ENCODE peak calls at places on chromosome 18, in five cellular contexts. One of them, this sample, is unnamed.

GRCh38 chr18:74353169-74353775 is 37.6 kb downstream of the C18orf63 start:
- DNase-seq in HCT116: peak
- DNase-seq in SK-N-SH: peak
- DNase-seq in stomach: peak
- DNase-seq in breast epithelium: peak
- DNase-seq in this sample: no peak

GRCh38 chr18:42706618-42707017 is 408.9 kb downstream of the RIT2 start:
- DNase-seq in HCT116: no peak
- DNase-seq in SK-N-SH: no peak
- DNase-seq in stomach: no peak
- DNase-seq in breast epithelium: peak
- DNase-seq in this sample: no peak

GRCh38 chr18:12307251-12307736 is 747 bp upstream of the TUBB6 start:
- DNase-seq in HCT116: no peak
- DNase-seq in SK-N-SH: peak
- DNase-seq in stomach: no peak
- DNase-seq in breast epithelium: peak
- DNase-seq in this sample: no peak

GRCh38 chr18:21897811-21898210 is 157.2 kb downstream of the MIB1 start:
- DNase-seq in HCT116: peak
- DNase-seq in SK-N-SH: peak
- DNase-seq in stomach: peak
- DNase-seq in breast epithelium: no peak
- DNase-seq in this sample: no peak

GRCh38 chr18:22149710-22150109 is 19.7 kb upstream of the GATA6 start:
- DNase-seq in HCT116: no peak
- DNase-seq in SK-N-SH: no peak
- DNase-seq in stomach: no peak
- DNase-seq in breast epithelium: no peak
- DNase-seq in this sample: no peak

GRCh38 chr18:22337878-22338277 is 79.8 kb downstream of the CTAGE1 start:
- DNase-seq in HCT116: no peak
- DNase-seq in SK-N-SH: no peak
- DNase-seq in stomach: no peak
- DNase-seq in breast epithelium: no peak
- DNase-seq in this sample: no peak

GRCh38 chr18:30175061-30175574 is 867.4 kb downstream of the DSC3 start:
- DNase-seq in HCT116: no peak
- DNase-seq in SK-N-SH: no peak
- DNase-seq in stomach: no peak
- DNase-seq in breast epithelium: no peak
- DNase-seq in this sample: no peak

GRCh38 chr18:46062781-46063180 is 9.3 kb downstream of the PSTPIP2 start:
- DNase-seq in HCT116: no peak
- DNase-seq in SK-N-SH: no peak
- DNase-seq in stomach: no peak
- DNase-seq in breast epithelium: peak
- DNase-seq in this sample: no peak

GRCh38 chr18:1037766-1038165 is 133.1 kb downstream of the ADCYAP1 start:
- DNase-seq in HCT116: no peak
- DNase-seq in SK-N-SH: no peak
- DNase-seq in stomach: no peak
- DNase-seq in breast epithelium: no peak
- DNase-seq in this sample: no peak
- H3K27ac ChIP-seq in HCT116: no peak
- H3K27ac ChIP-seq in SK-N-SH: no peak
- H3K27ac ChIP-seq in stomach: no peak
- H3K27ac ChIP-seq in breast epithelium: no peak
- H3K27ac ChIP-seq in this sample: no peak

DNA sequence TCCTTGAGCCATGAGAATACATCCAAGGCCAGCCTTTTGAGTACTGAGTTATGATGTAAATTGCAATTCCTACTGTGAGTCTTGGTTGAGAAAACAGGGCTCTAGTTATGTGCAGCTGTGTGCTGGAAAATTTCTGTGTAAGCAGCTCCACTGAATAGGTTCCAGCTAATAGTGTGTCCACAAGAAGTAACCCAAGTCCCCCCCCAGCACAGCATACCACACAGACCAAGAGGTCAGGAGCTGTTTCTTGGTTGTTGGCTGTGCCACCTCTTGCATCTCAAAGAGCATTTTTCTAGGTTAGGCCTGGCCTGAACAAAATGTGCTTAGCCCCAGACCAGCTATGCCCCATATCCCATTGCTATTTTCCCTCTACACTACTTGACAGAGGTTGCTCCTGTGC is 36.8 kb upstream of the APCDD1 start:
- DNase-seq in HCT116: no peak
- DNase-seq in SK-N-SH: no peak
- DNase-seq in stomach: no peak
- DNase-seq in breast epithelium: no peak
- DNase-seq in this sample: no peak
- TF ChIP-seq POLR2AphosphoS5 in HCT116: no peak
- TF ChIP-seq POLR2AphosphoS5 in SK-N-SH: no peak
- TF ChIP-seq POLR2AphosphoS5 in stomach: peak
- TF ChIP-seq POLR2AphosphoS5 in breast epithelium: no peak
- TF ChIP-seq POLR2AphosphoS5 in this sample: no peak

GRCh38 chr18:70322385-70322784 is 33.5 kb downstream of the SOCS6 start:
- DNase-seq in HCT116: no peak
- DNase-seq in SK-N-SH: no peak
- DNase-seq in stomach: no peak
- DNase-seq in breast epithelium: no peak
- DNase-seq in this sample: no peak
- H3K27ac ChIP-seq in HCT116: no peak
- H3K27ac ChIP-seq in SK-N-SH: no peak
- H3K27ac ChIP-seq in stomach: no peak
- H3K27ac ChIP-seq in breast epithelium: no peak
- H3K27ac ChIP-seq in this sample: no peak

GRCh38 chr18:78683191-78684010 is 296.2 kb upstream of the SALL3 start:
- DNase-seq in HCT116: no peak
- DNase-seq in SK-N-SH: no peak
- DNase-seq in stomach: peak
- DNase-seq in breast epithelium: no peak
- DNase-seq in this sample: no peak

GRCh38 chr18:78682716-78683115 is 296.9 kb upstream of the SALL3 start:
- DNase-seq in HCT116: no peak
- DNase-seq in SK-N-SH: no peak
- DNase-seq in stomach: peak
- DNase-seq in breast epithelium: no peak
- DNase-seq in this sample: no peak

GRCh38 chr18:78681934-78682333 is 297.7 kb upstream of the SALL3 start:
- DNase-seq in HCT116: no peak
- DNase-seq in SK-N-SH: no peak
- DNase-seq in stomach: peak
- DNase-seq in breast epithelium: no peak
- DNase-seq in this sample: no peak

GRCh38 chr18:78679861-78680260 is 299.8 kb upstream of the SALL3 start:
- DNase-seq in HCT116: no peak
- DNase-seq in SK-N-SH: no peak
- DNase-seq in stomach: peak
- DNase-seq in breast epithelium: no peak
- DNase-seq in this sample: no peak

GRCh38 chr18:78681396-78681795 is 298.2 kb upstream of the SALL3 start:
- DNase-seq in HCT116: no peak
- DNase-seq in SK-N-SH: no peak
- DNase-seq in stomach: no peak
- DNase-seq in breast epithelium: no peak
- DNase-seq in this sample: no peak
- TF ChIP-seq POLR2AphosphoS5 in HCT116: no peak
- TF ChIP-seq POLR2AphosphoS5 in SK-N-SH: no peak
- TF ChIP-seq POLR2AphosphoS5 in stomach: no peak
- TF ChIP-seq POLR2AphosphoS5 in breast epithelium: no peak
- TF ChIP-seq POLR2AphosphoS5 in this sample: no peak

DNA sequence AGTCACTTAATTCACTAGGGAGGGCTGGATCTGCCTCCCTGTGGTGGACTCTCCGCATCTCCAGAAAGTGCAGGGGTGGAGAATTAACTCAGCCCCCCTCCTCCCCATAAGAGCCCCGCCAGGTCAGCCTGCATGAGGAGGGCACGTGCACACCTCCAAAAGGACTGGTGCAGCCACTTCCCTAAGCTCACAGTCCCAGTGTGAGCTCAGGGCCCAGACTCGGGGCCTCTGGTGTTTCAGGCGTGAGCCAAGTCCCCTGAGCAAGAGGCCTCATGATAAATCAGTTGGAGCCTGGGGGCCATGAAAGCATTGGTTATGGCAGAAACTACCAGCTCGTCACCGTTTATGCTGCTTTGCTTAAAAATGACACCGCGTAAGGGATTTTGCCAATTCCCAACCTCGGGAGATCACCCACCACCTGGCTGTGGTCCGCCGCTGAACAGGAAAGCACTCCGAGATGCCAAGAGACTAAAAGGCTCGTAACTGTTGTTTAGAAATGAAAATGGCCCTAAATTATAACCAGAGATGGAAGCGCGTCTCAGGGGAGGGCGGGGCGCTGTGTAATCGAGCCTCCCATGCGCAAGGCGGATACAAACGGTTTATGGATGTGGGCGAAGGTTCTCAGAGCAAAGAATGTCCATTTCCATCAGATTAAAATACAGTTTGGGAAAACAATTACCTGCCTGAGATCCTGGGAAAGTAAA is 141.6 kb downstream of the BCL2 start:
- DNase-seq in HCT116: no peak
- DNase-seq in SK-N-SH: no peak
- DNase-seq in stomach: no peak
- DNase-seq in breast epithelium: peak
- DNase-seq in this sample: no peak
- H3K27ac ChIP-seq in HCT116: no peak
- H3K27ac ChIP-seq in SK-N-SH: no peak
- H3K27ac ChIP-seq in stomach: no peak
- H3K27ac ChIP-seq in breast epithelium: peak
- H3K27ac ChIP-seq in this sample: no peak

GRCh38 chr18:49023281-49023937 is 72.6 kb upstream of the SMAD7 start:
- DNase-seq in HCT116: no peak
- DNase-seq in SK-N-SH: no peak
- DNase-seq in stomach: peak
- DNase-seq in breast epithelium: peak
- DNase-seq in this sample: no peak
- TF ChIP-seq POLR2AphosphoS5 in HCT116: no peak
- TF ChIP-seq POLR2AphosphoS5 in SK-N-SH: no peak
- TF ChIP-seq POLR2AphosphoS5 in stomach: no peak
- TF ChIP-seq POLR2AphosphoS5 in breast epithelium: no peak
- TF ChIP-seq POLR2AphosphoS5 in this sample: no peak

GRCh38 chr18:55857961-55858360 is 270.0 kb upstream of the TCF4 start:
- DNase-seq in HCT116: no peak
- DNase-seq in SK-N-SH: no peak
- DNase-seq in stomach: no peak
- DNase-seq in breast epithelium: no peak
- DNase-seq in this sample: no peak
- H3K27ac ChIP-seq in HCT116: no peak
- H3K27ac ChIP-seq in SK-N-SH: no peak
- H3K27ac ChIP-seq in stomach: no peak
- H3K27ac ChIP-seq in breast epithelium: no peak
- H3K27ac ChIP-seq in this sample: no peak

DNA sequence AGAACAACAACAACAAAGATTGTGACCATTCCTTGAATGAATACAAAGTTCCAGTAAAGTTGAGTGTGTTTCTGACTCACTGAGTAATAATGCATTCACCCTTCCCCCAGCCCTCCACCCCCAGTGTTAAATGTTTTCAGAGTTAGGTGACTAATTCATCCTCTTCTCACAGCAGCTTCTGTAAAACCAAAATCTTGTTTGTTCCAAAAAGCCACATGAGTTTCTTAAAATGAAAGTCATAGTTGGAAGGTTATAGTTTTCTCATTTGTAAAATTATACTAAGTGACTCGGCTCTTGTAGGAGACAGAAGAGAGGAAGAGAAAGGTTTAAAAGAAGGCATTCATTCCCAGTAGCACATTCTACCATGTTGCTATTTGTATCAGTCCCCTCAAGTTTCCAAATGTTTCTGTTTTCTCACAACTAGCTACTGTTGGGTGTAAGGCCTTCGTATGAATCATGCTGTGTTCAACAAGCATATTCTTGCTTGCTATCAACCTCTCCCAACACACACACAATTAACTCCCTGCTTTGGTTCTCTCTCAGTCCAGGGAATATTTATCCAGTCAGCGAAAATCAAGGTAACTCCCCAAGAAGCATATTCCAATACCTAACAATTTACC is 75.3 kb downstream of the MBD2 start:
- DNase-seq in HCT116: peak
- DNase-seq in SK-N-SH: no peak
- DNase-seq in stomach: no peak
- DNase-seq in breast epithelium: no peak
- DNase-seq in this sample: no peak
- TF ChIP-seq POLR2AphosphoS5 in HCT116: peak
- TF ChIP-seq POLR2AphosphoS5 in SK-N-SH: peak
- TF ChIP-seq POLR2AphosphoS5 in stomach: no peak
- TF ChIP-seq POLR2AphosphoS5 in breast epithelium: no peak
- TF ChIP-seq POLR2AphosphoS5 in this sample: no peak